ENCODE peak calls at places on chromosome 20, in seven cellular contexts. M, I, K, W, U, O and Q are unnamed samples.
A peak's percentile ranks its signal among the peaks of the same experiment; 100 is the strongest.

GRCh38 chr20:37526839-37527637 is 638 bp downstream of the BLCAP start:
- DNase-seq in M (peak; percentile 54), I (peak; percentile 37), K (peak; percentile 43), W (no peak), U (no peak), O (no peak), Q (peak; percentile 55)

GRCh38 chr20:45157977-45158376 is 16.7 kb upstream of the PI3 start:
- DNase-seq in M (peak; percentile 33), I (no peak), K (peak; percentile 69), W (no peak), U (no peak), O (no peak), Q (peak; percentile 95)

GRCh38 chr20:62454936-62455673 is 20.7 kb downstream of the GATA5 start:
- DNase-seq in M (no peak), I (no peak), K (no peak), W (peak; percentile 69), U (no peak), O (no peak), Q (no peak)

GRCh38 chr20:1075564-1075963 is 42.8 kb upstream of the PSMF1 start:
- DNase-seq in M (no peak), I (no peak), K (peak; percentile 44), W (no peak), U (no peak), O (no peak), Q (no peak)

GRCh38 chr20:10131612-10132345 is 86.9 kb upstream of the SNAP25 start:
- DNase-seq in M (no peak), I (peak; percentile 51), K (peak; percentile 19), W (peak; percentile 8), U (peak; percentile 97), O (peak; percentile 71), Q (peak; percentile 56)

GRCh38 chr20:2626853-2627541 is 25.4 kb upstream of the NOP56 start:
- DNase-seq in M (peak; percentile 96), I (peak; percentile 78), K (peak; percentile 87), W (no peak), U (no peak), O (no peak), Q (peak; percentile 61)

GRCh38 chr20:58571942-58572666 is 56.9 kb upstream of the APCDD1L start:
- DNase-seq in M (no peak), I (no peak), K (no peak), W (no peak), U (no peak), O (no peak), Q (no peak)

GRCh38 chr20:32473231-32474008 is 111.7 kb downstream of the NOL4L start:
- DNase-seq in M (no peak), I (no peak), K (no peak), W (no peak), U (no peak), O (no peak), Q (no peak)

GRCh38 chr20:25042531-25043498 is 15.1 kb downstream of the ACSS1 start:
- DNase-seq in M (no peak), I (no peak), K (no peak), W (no peak), U (no peak), O (no peak), Q (no peak)

GRCh38 chr20:39381598-39381997 is 419.5 kb downstream of the DHX35 start:
- DNase-seq in M (no peak), I (no peak), K (no peak), W (no peak), U (no peak), O (no peak), Q (no peak)

GRCh38 chr20:46132705-46133120 is 14.6 kb downstream of the CD40 start:
- DNase-seq in M (peak; percentile 76), I (peak; percentile 78), K (peak; percentile 64), W (peak; percentile 89), U (peak; percentile 82), O (peak; percentile 69), Q (peak; percentile 62)

GRCh38 chr20:2390971-2391675 is 10.4 kb downstream of the TGM6 start:
- DNase-seq in M (no peak), I (no peak), K (no peak), W (no peak), U (no peak), O (no peak), Q (no peak)

GRCh38 chr20:62914970-62915457 is 11.3 kb downstream of the DIDO1 start:
- DNase-seq in M (peak; percentile 43), I (no peak), K (peak; percentile 58), W (peak; percentile 58), U (no peak), O (peak; percentile 28), Q (no peak)

GRCh38 chr20:40189621-40190020 is 499.4 kb downstream of the MAFB start:
- DNase-seq in M (no peak), I (no peak), K (no peak), W (no peak), U (no peak), O (no peak), Q (peak; percentile 17)

GRCh38 chr20:25280051-25280573 is 32.2 kb downstream of the PYGB start:
- DNase-seq in M (no peak), I (no peak), K (peak; percentile 20), W (no peak), U (peak; percentile 62), O (no peak), Q (no peak)

GRCh38 chr20:1686151-1686748 is 28.7 kb upstream of the SIRPG start:
- DNase-seq in M (no peak), I (no peak), K (no peak), W (no peak), U (no peak), O (no peak), Q (no peak)

GRCh38 chr20:63536241-63536977 is 767 bp downstream of the PTK6 start:
- DNase-seq in M (peak; percentile 75), I (peak; percentile 66), K (peak; percentile 40), W (peak; percentile 32), U (no peak), O (no peak), Q (peak; percentile 41)

GRCh38 chr20:48659888-48660287 is 167.9 kb downstream of the PREX1 start:
- DNase-seq in M (no peak), I (no peak), K (no peak), W (no peak), U (no peak), O (no peak), Q (peak; percentile 80)